ENCODE peak calls at places on chromosomes 12 and 14, in nine cellular contexts. E, A, G, K, J, T, S, L and H are unnamed samples.

GRCh38 chr14:41222581-41222980 is 384.1 kb upstream of the LRFN5 start:
- DNase-seq in J (no peak), T (no peak), G (no peak), A (no peak), S (no peak), E (no peak), K (no peak), L (no peak), H (no peak)

GRCh38 chr14:103871596-103872480 is 24.5 kb upstream of the PPP1R13B start:
- DNase-seq in S (no peak), J (peak; percentile 68), T (no peak), G (peak; percentile 77), K (no peak), L (no peak), E (peak; percentile 91), A (peak; percentile 54), H (no peak)

GRCh38 chr12:67651380-67651695 is 2.8 kb downstream of the DYRK2 start:
- DNase-seq in A (no peak), E (no peak), J (no peak), L (no peak), S (no peak), T (peak; percentile 19), G (no peak), K (no peak), H (no peak)

GRCh38 chr12:25518512-25518911 is 34.6 kb downstream of the LMNTD1 start:
- DNase-seq in E (no peak), S (no peak), A (no peak), J (no peak), L (no peak), T (no peak), G (no peak), K (no peak), H (peak; percentile 62)

GRCh38 chr12:19263666-19264065 is 134.1 kb downstream of the PLEKHA5 start:
- DNase-seq in G (no peak), K (no peak), J (no peak), A (no peak), S (no peak), T (no peak), L (no peak), E (no peak), H (no peak)

GRCh38 chr14:89899917-89900680 is 54.4 kb downstream of the EFCAB11 start:
- DNase-seq in L (no peak), S (peak; percentile 37), J (no peak), A (no peak), T (peak; percentile 9), K (peak; percentile 13), E (no peak), G (no peak), H (no peak)

GRCh38 chr12:34342048-34342447 is 319.8 kb downstream of the ALG10 start:
- DNase-seq in L (no peak), G (no peak), S (peak; percentile 18), E (no peak), A (no peak), T (no peak), K (no peak), J (no peak), H (no peak)

GRCh38 chr12:68746572-68747180 is 700 bp downstream of the SLC35E3 start:
- DNase-seq in T (peak; percentile 42), G (peak; percentile 11), J (peak; percentile 76), S (peak; percentile 47), L (no peak), E (peak; percentile 58), A (no peak), K (no peak), H (no peak)

GRCh38 chr12:122836027-122836921 is 1.0 kb downstream of the HIP1R start:
- DNase-seq in T (peak; percentile 35), S (peak; percentile 61), E (peak; percentile 43), G (no peak), A (peak; percentile 71), K (no peak), J (no peak), L (no peak), H (no peak)

GRCh38 chr12:45183263-45183662 is 32.6 kb upstream of the ANO6 start:
- DNase-seq in E (no peak), G (no peak), K (no peak), T (no peak), L (peak; percentile 6), J (no peak), A (no peak), S (no peak), H (no peak)

GRCh38 chr14:95915326-95915725 is 38.7 kb downstream of the TUNAR start:
- DNase-seq in T (peak; percentile 42), G (no peak), S (no peak), K (no peak), L (no peak), E (no peak), J (no peak), A (no peak), H (no peak)

GRCh38 chr14:78029471-78030372 is 140.5 kb upstream of the NRXN3 start:
- DNase-seq in T (peak; percentile 21), E (no peak), A (no peak), K (no peak), J (no peak), S (peak; percentile 98), L (no peak), G (no peak), H (no peak)

GRCh38 chr12:51082561-51083139 is 746 bp downstream of the CSRNP2 start:
- DNase-seq in L (no peak), E (no peak), T (peak; percentile 26), A (no peak), G (no peak), J (no peak), K (no peak), S (peak; percentile 24), H (no peak)